ENCODE peak calls at places on chromosomes 4 and X, in five cellular contexts. C, P, Q, J and I are unnamed samples.

GRCh38 chrX:15143050-15143824 is 126.6 kb downstream of the ASB9 start:
- DNase-seq in C (peak; percentile 55), P (peak; percentile 33), Q (peak; percentile 49), J (peak; percentile 46), I (peak; percentile 31)

GRCh38 chr4:52979821-52980590 is 117.9 kb downstream of the RASL11B start:
- DNase-seq in C (no peak), P (no peak), Q (no peak), J (no peak), I (no peak)

GRCh38 chr4:182604953-182605352 is 312.2 kb downstream of the DCTD start:
- DNase-seq in C (no peak), P (no peak), Q (no peak), J (peak; percentile 38), I (no peak)

GRCh38 chr4:99856166-99856565 is 38.1 kb downstream of the LAMTOR3 start:
- DNase-seq in C (no peak), P (no peak), Q (no peak), J (peak; percentile 64), I (peak; percentile 3)

GRCh38 chr4:118740869-118741268 is 55.7 kb downstream of the METTL14 start:
- DNase-seq in C (no peak), P (no peak), Q (no peak), J (peak; percentile 47), I (no peak)

GRCh38 chr4:154877110-154877760 is 96.2 kb downstream of the RBM46 start:
- DNase-seq in C (no peak), P (no peak), Q (no peak), J (peak; percentile 71), I (no peak)

GRCh38 chr4:54657556-54658313 is at the start of gene KIT:
- DNase-seq in C (peak; percentile 27), P (peak; percentile 29), Q (no peak), J (peak; percentile 13), I (peak; percentile 3)

GRCh38 chr4:72666910-72667309 is 97.9 kb upstream of the ADAMTS3 start:
- DNase-seq in C (no peak), P (no peak), Q (no peak), J (no peak), I (no peak)